ENCODE peak calls at places on chromosomes 2 and 18, in four cellular contexts. V is Karpas-422, O is AG08396, H is NCI-H1105. X is an unnamed sample.

GRCh38 chr2:240441326-240441992 is 6.0 kb downstream of the GPC1 start:
- DNase-seq in O (no peak), H (no peak), V (no peak), X (no peak)

GRCh38 chr2:9895669-9896068 is 52.4 kb downstream of the TAF1B start:
- DNase-seq in O (no peak), H (no peak), V (no peak), X (no peak)

GRCh38 chr18:70149616-70150301 is 55.7 kb downstream of the RTTN start:
- DNase-seq in O (no peak), V (no peak), H (no peak), X (no peak)

GRCh38 chr2:71546777-71547281 is 93.5 kb downstream of the DYSF start:
- DNase-seq in H (no peak), V (no peak), O (no peak), X (no peak)

GRCh38 chr18:75210274-75211001 is at the start of gene TSHZ1:
- DNase-seq in V (peak), H (peak), O (peak), X (peak)

GRCh38 chr2:12950957-12951656 is 234.4 kb downstream of the TRIB2 start:
- DNase-seq in V (no peak), H (no peak), O (no peak), X (no peak)

GRCh38 chr2:242027676-242028450 is 158.3 kb downstream of the RTP5 start:
- DNase-seq in V (no peak), O (no peak), H (no peak), X (no peak)

GRCh38 chr2:202479090-202479489 is 103.0 kb downstream of the BMPR2 start:
- DNase-seq in V (no peak), O (no peak), H (no peak), X (no peak)

GRCh38 chr2:136020831-136021230 is 35.4 kb upstream of the DARS1 start:
- DNase-seq in O (no peak), H (no peak), V (no peak), X (no peak)